ENCODE peak calls at places on chromosomes 12 and 14, in six cellular contexts. One of them, this sample, is unnamed.
A peak's percentile ranks its signal among the peaks of the same experiment; 100 is the strongest.

GRCh38 chr12:117439531-117440001 is 78.1 kb upstream of the NOS1 start:
- DNase-seq in fibroblast of the aortic adventitia: no peak
- DNase-seq in prostate gland: no peak
- DNase-seq in psoas muscle: peak; percentile 91
- DNase-seq in fibroblast of lung: no peak
- DNase-seq in astrocyte of the spinal cord: no peak
- DNase-seq in this sample: peak; percentile 4

GRCh38 chr14:103867523-103867953 is 20.2 kb upstream of the PPP1R13B start:
- DNase-seq in fibroblast of the aortic adventitia: no peak
- DNase-seq in prostate gland: peak; percentile 84
- DNase-seq in psoas muscle: no peak
- DNase-seq in fibroblast of lung: no peak
- DNase-seq in astrocyte of the spinal cord: no peak
- DNase-seq in this sample: no peak

GRCh38 chr12:102638777-102639176 is 158.4 kb upstream of the IGF1 start:
- DNase-seq in fibroblast of the aortic adventitia: no peak
- DNase-seq in prostate gland: no peak
- DNase-seq in psoas muscle: no peak
- DNase-seq in fibroblast of lung: peak; percentile 3
- DNase-seq in astrocyte of the spinal cord: peak; percentile 1
- DNase-seq in this sample: no peak

GRCh38 chr14:58736606-58737005 is 98.8 kb downstream of the DACT1 start:
- DNase-seq in fibroblast of the aortic adventitia: peak; percentile 79
- DNase-seq in prostate gland: no peak
- DNase-seq in psoas muscle: no peak
- DNase-seq in fibroblast of lung: peak; percentile 33
- DNase-seq in astrocyte of the spinal cord: no peak
- DNase-seq in this sample: no peak

GRCh38 chr12:17588968-17589367 is 501.0 kb downstream of the RERGL start:
- DNase-seq in fibroblast of the aortic adventitia: no peak
- DNase-seq in prostate gland: no peak
- DNase-seq in psoas muscle: no peak
- DNase-seq in fibroblast of lung: no peak
- DNase-seq in astrocyte of the spinal cord: no peak
- DNase-seq in this sample: no peak

GRCh38 chr12:31570880-31571279 is 20.1 kb downstream of the DENND5B start:
- DNase-seq in fibroblast of the aortic adventitia: no peak
- DNase-seq in prostate gland: no peak
- DNase-seq in psoas muscle: no peak
- DNase-seq in fibroblast of lung: peak; percentile 28
- DNase-seq in astrocyte of the spinal cord: no peak
- DNase-seq in this sample: no peak

GRCh38 chr14:101587403-101587998 is 26.2 kb downstream of the DIO3 start:
- DNase-seq in fibroblast of the aortic adventitia: no peak
- DNase-seq in prostate gland: no peak
- DNase-seq in psoas muscle: no peak
- DNase-seq in fibroblast of lung: no peak
- DNase-seq in astrocyte of the spinal cord: no peak
- DNase-seq in this sample: no peak

GRCh38 chr12:6068226-6068625 is 56.2 kb downstream of the VWF start:
- DNase-seq in fibroblast of the aortic adventitia: no peak
- DNase-seq in prostate gland: no peak
- DNase-seq in psoas muscle: no peak
- DNase-seq in fibroblast of lung: peak; percentile 28
- DNase-seq in astrocyte of the spinal cord: no peak
- DNase-seq in this sample: peak; percentile 44

GRCh38 chr12:6375269-6376078 is at the start of gene SCNN1A:
- DNase-seq in fibroblast of the aortic adventitia: no peak
- DNase-seq in prostate gland: peak; percentile 77
- DNase-seq in psoas muscle: no peak
- DNase-seq in fibroblast of lung: no peak
- DNase-seq in astrocyte of the spinal cord: no peak
- DNase-seq in this sample: no peak

GRCh38 chr12:107590369-107591094 is 95.1 kb upstream of the PWP1 start:
- DNase-seq in fibroblast of the aortic adventitia: no peak
- DNase-seq in prostate gland: no peak
- DNase-seq in psoas muscle: no peak
- DNase-seq in fibroblast of lung: no peak
- DNase-seq in astrocyte of the spinal cord: no peak
- DNase-seq in this sample: peak; percentile 15

GRCh38 chr12:44708218-44708617 is 167.9 kb downstream of the NELL2 start:
- DNase-seq in fibroblast of the aortic adventitia: no peak
- DNase-seq in prostate gland: no peak
- DNase-seq in psoas muscle: no peak
- DNase-seq in fibroblast of lung: no peak
- DNase-seq in astrocyte of the spinal cord: no peak
- DNase-seq in this sample: no peak

GRCh38 chr14:104536942-104537612 is 42.5 kb upstream of the C14orf180 start:
- DNase-seq in fibroblast of the aortic adventitia: peak; percentile 5
- DNase-seq in prostate gland: peak; percentile 33
- DNase-seq in psoas muscle: no peak
- DNase-seq in fibroblast of lung: peak; percentile 3
- DNase-seq in astrocyte of the spinal cord: peak; percentile 2
- DNase-seq in this sample: peak; percentile 48

GRCh38 chr14:99509871-99510555 is 28.8 kb downstream of the CCNK start:
- DNase-seq in fibroblast of the aortic adventitia: no peak
- DNase-seq in prostate gland: no peak
- DNase-seq in psoas muscle: no peak
- DNase-seq in fibroblast of lung: no peak
- DNase-seq in astrocyte of the spinal cord: no peak
- DNase-seq in this sample: no peak

GRCh38 chr12:52454411-52455201 is 2.7 kb upstream of the KRT6B start:
- DNase-seq in fibroblast of the aortic adventitia: no peak
- DNase-seq in prostate gland: no peak
- DNase-seq in psoas muscle: no peak
- DNase-seq in fibroblast of lung: no peak
- DNase-seq in astrocyte of the spinal cord: no peak
- DNase-seq in this sample: no peak

GRCh38 chr12:92438641-92439396 is 264.0 kb upstream of the PLEKHG7 start:
- DNase-seq in fibroblast of the aortic adventitia: peak; percentile 60
- DNase-seq in prostate gland: no peak
- DNase-seq in psoas muscle: no peak
- DNase-seq in fibroblast of lung: no peak
- DNase-seq in astrocyte of the spinal cord: no peak
- DNase-seq in this sample: peak; percentile 40

GRCh38 chr12:118356809-118357326 is 15.8 kb downstream of the TAOK3 start:
- DNase-seq in fibroblast of the aortic adventitia: peak; percentile 79
- DNase-seq in prostate gland: no peak
- DNase-seq in psoas muscle: no peak
- DNase-seq in fibroblast of lung: peak; percentile 90
- DNase-seq in astrocyte of the spinal cord: peak; percentile 80
- DNase-seq in this sample: peak; percentile 92

GRCh38 chr12:52971701-52972329 is 22.9 kb downstream of the KRT18 start:
- DNase-seq in fibroblast of the aortic adventitia: peak; percentile 73
- DNase-seq in prostate gland: peak; percentile 23
- DNase-seq in psoas muscle: no peak
- DNase-seq in fibroblast of lung: peak; percentile 44
- DNase-seq in astrocyte of the spinal cord: peak; percentile 56
- DNase-seq in this sample: peak; percentile 61

GRCh38 chr12:2248901-2249381 is 196.2 kb downstream of the CACNA1C start:
- DNase-seq in fibroblast of the aortic adventitia: no peak
- DNase-seq in prostate gland: no peak
- DNase-seq in psoas muscle: no peak
- DNase-seq in fibroblast of lung: peak; percentile 32
- DNase-seq in astrocyte of the spinal cord: no peak
- DNase-seq in this sample: peak; percentile 73

GRCh38 chr12:46303039-46303666 is 34.3 kb upstream of the SLC38A1 start:
- DNase-seq in fibroblast of the aortic adventitia: peak; percentile 55
- DNase-seq in prostate gland: peak; percentile 34
- DNase-seq in psoas muscle: no peak
- DNase-seq in fibroblast of lung: peak; percentile 57
- DNase-seq in astrocyte of the spinal cord: peak; percentile 25
- DNase-seq in this sample: peak; percentile 22

GRCh38 chr14:99687284-99688209 is 3.4 kb downstream of the CYP46A1 start:
- DNase-seq in fibroblast of the aortic adventitia: no peak
- DNase-seq in prostate gland: no peak
- DNase-seq in psoas muscle: no peak
- DNase-seq in fibroblast of lung: no peak
- DNase-seq in astrocyte of the spinal cord: no peak
- DNase-seq in this sample: no peak

GRCh38 chr12:131908082-131908715 is 13.8 kb downstream of the ULK1 start:
- DNase-seq in fibroblast of the aortic adventitia: no peak
- DNase-seq in prostate gland: no peak
- DNase-seq in psoas muscle: peak; percentile 53
- DNase-seq in fibroblast of lung: no peak
- DNase-seq in astrocyte of the spinal cord: no peak
- DNase-seq in this sample: no peak

GRCh38 chr14:35349966-35350365 is 54.6 kb downstream of the NFKBIA start:
- DNase-seq in fibroblast of the aortic adventitia: no peak
- DNase-seq in prostate gland: no peak
- DNase-seq in psoas muscle: peak; percentile 38
- DNase-seq in fibroblast of lung: no peak
- DNase-seq in astrocyte of the spinal cord: no peak
- DNase-seq in this sample: no peak

GRCh38 chr12:107415834-107416233 is 269.8 kb upstream of the PWP1 start:
- DNase-seq in fibroblast of the aortic adventitia: no peak
- DNase-seq in prostate gland: no peak
- DNase-seq in psoas muscle: no peak
- DNase-seq in fibroblast of lung: no peak
- DNase-seq in astrocyte of the spinal cord: peak; percentile 30
- DNase-seq in this sample: peak; percentile 96

GRCh38 chr12:25557830-25558436 is 4.8 kb upstream of the LMNTD1 start:
- DNase-seq in fibroblast of the aortic adventitia: peak; percentile 69
- DNase-seq in prostate gland: peak; percentile 35
- DNase-seq in psoas muscle: no peak
- DNase-seq in fibroblast of lung: peak; percentile 73
- DNase-seq in astrocyte of the spinal cord: peak; percentile 51
- DNase-seq in this sample: peak; percentile 48
- TF ChIP-seq CTCF in fibroblast of the aortic adventitia: peak; percentile 48
- TF ChIP-seq CTCF in prostate gland: peak; percentile 38
- TF ChIP-seq CTCF in psoas muscle: no peak
- TF ChIP-seq CTCF in fibroblast of lung: peak; percentile 55
- TF ChIP-seq CTCF in astrocyte of the spinal cord: peak; percentile 44
- TF ChIP-seq CTCF in this sample: peak; percentile 57

GRCh38 chr14:69587389-69587788 is 12.7 kb upstream of the CCDC177 start:
- DNase-seq in fibroblast of the aortic adventitia: no peak
- DNase-seq in prostate gland: no peak
- DNase-seq in psoas muscle: no peak
- DNase-seq in fibroblast of lung: no peak
- DNase-seq in astrocyte of the spinal cord: no peak
- DNase-seq in this sample: no peak

GRCh38 chr14:69595336-69595735 is 16.1 kb upstream of the SUSD6 start:
- DNase-seq in fibroblast of the aortic adventitia: no peak
- DNase-seq in prostate gland: no peak
- DNase-seq in psoas muscle: no peak
- DNase-seq in fibroblast of lung: no peak
- DNase-seq in astrocyte of the spinal cord: no peak
- DNase-seq in this sample: no peak

GRCh38 chr14:69592923-69593677 is 18.3 kb upstream of the SUSD6 start:
- DNase-seq in fibroblast of the aortic adventitia: peak; percentile 92
- DNase-seq in prostate gland: no peak
- DNase-seq in psoas muscle: peak; percentile 64
- DNase-seq in fibroblast of lung: peak; percentile 74
- DNase-seq in astrocyte of the spinal cord: peak; percentile 65
- DNase-seq in this sample: peak; percentile 81
- H3K4me3 ChIP-seq in fibroblast of the aortic adventitia: peak overlapping the region; percentile 31
- H3K4me3 ChIP-seq in prostate gland: no peak overlapping the region
- H3K4me3 ChIP-seq in psoas muscle: no peak overlapping the region
- H3K4me3 ChIP-seq in fibroblast of lung: peak overlapping the region; percentile 19
- H3K4me3 ChIP-seq in astrocyte of the spinal cord: no peak overlapping the region
- H3K4me3 ChIP-seq in this sample: peak overlapping the region; percentile 31

DNA sequence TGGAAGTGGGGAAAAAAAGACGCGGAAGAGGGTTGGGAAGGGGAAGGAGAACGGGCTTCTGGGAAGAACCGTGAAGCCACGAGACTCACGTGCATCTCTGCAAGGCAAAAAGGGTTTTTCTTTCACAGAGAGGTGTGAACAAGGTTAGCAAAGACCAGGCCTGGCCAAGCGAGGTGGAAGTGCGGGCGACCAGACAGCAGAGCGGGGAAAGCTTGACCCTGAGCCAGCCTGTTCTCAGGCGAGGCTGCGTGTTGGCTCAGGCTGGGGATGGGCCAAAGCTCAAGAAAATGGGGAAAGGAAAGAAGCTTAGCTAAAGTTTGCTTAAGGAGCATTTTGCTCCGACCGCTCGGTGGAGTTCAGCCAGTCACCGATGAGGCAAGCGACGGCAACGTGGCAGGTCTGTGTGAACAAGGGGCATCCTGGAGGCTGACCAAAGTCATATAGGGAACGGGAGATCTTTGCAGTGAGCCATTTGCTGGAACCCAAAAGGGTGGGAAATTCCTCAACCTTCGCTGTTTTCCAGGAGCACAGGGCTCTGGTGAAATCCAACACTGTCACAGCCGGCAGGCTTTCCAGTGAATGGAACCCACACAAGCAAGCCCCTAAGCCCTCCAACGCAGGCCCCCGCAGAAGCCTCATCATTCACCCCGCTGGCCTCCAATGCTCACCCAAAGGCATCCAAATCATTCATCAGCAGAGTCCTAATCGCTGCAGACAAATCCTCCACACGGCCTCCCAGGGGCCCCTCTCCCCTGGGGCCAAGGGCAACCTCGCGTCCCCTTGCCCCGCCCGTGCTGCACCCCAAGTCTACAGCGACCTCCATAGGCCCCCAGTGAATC is 793 bp downstream of the ZNF605 start:
- DNase-seq in fibroblast of the aortic adventitia: peak; percentile 74
- DNase-seq in prostate gland: no peak
- DNase-seq in psoas muscle: peak; percentile 67
- DNase-seq in fibroblast of lung: peak; percentile 81
- DNase-seq in astrocyte of the spinal cord: peak; percentile 63
- DNase-seq in this sample: peak; percentile 75
- TF ChIP-seq CTCF in fibroblast of the aortic adventitia: no peak
- TF ChIP-seq CTCF in prostate gland: no peak
- TF ChIP-seq CTCF in psoas muscle: no peak
- TF ChIP-seq CTCF in fibroblast of lung: no peak
- TF ChIP-seq CTCF in astrocyte of the spinal cord: no peak
- TF ChIP-seq CTCF in this sample: no peak

GRCh38 chr14:95153866-95154265 is 3.5 kb downstream of the DICER1 start:
- DNase-seq in fibroblast of the aortic adventitia: no peak
- DNase-seq in prostate gland: no peak
- DNase-seq in psoas muscle: no peak
- DNase-seq in fibroblast of lung: no peak
- DNase-seq in astrocyte of the spinal cord: no peak
- DNase-seq in this sample: no peak

GRCh38 chr14:95157195-95157986 is at the start of gene DICER1:
- DNase-seq in fibroblast of the aortic adventitia: peak; percentile 91
- DNase-seq in prostate gland: peak; percentile 97
- DNase-seq in psoas muscle: peak; percentile 99
- DNase-seq in fibroblast of lung: peak; percentile 93
- DNase-seq in astrocyte of the spinal cord: peak; percentile 92
- DNase-seq in this sample: peak; percentile 92

GRCh38 chr14:95156765-95157194 is 549 bp downstream of the DICER1 start:
- DNase-seq in fibroblast of the aortic adventitia: peak; percentile 14
- DNase-seq in prostate gland: peak; percentile 19
- DNase-seq in psoas muscle: peak; percentile 72
- DNase-seq in fibroblast of lung: peak; percentile 20
- DNase-seq in astrocyte of the spinal cord: no peak
- DNase-seq in this sample: peak; percentile 36

GRCh38 chr14:95156153-95156764 is 1.1 kb downstream of the DICER1 start:
- DNase-seq in fibroblast of the aortic adventitia: peak; percentile 34
- DNase-seq in prostate gland: no peak
- DNase-seq in psoas muscle: no peak
- DNase-seq in fibroblast of lung: peak; percentile 27
- DNase-seq in astrocyte of the spinal cord: peak; percentile 28
- DNase-seq in this sample: peak; percentile 15

DNA sequence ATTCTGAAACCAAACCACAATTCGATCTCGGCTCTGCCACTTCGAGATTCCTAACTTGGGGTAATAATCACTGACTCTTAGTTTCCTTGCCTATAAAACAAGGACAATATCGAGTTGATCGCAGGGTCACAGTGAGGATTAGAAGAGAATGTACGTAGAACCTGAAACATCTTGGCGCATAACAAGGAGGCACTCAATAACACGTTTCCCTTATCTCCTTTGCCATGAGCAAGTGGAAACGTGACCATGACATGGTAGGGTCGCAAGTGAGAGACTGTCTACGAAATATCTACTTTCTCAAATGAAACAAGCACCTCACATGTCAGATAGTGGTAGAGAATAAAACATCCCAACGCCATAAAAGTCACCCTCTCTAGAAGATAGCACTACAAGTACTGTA is 2.3 kb downstream of the DICER1 start:
- DNase-seq in fibroblast of the aortic adventitia: no peak
- DNase-seq in prostate gland: no peak
- DNase-seq in psoas muscle: no peak
- DNase-seq in fibroblast of lung: no peak
- DNase-seq in astrocyte of the spinal cord: no peak
- DNase-seq in this sample: no peak
- H3K4me3 ChIP-seq in fibroblast of the aortic adventitia: peak overlapping the region; percentile 77
- H3K4me3 ChIP-seq in prostate gland: no peak overlapping the region
- H3K4me3 ChIP-seq in psoas muscle: peak overlapping the region; percentile 83
- H3K4me3 ChIP-seq in fibroblast of lung: no peak overlapping the region
- H3K4me3 ChIP-seq in astrocyte of the spinal cord: no peak overlapping the region
- H3K4me3 ChIP-seq in this sample: peak overlapping the region; percentile 1